ENCODE peak calls at places on chromosomes 3 and 15, in six cellular contexts. One of them, this sample, is unnamed. For H3K9me3 and H3K4me1, the result is how much of the 10 kb centered on the place peaks cover.

GRCh38 chr3:128455116-128455515 is 11.6 kb downstream of the DNAJB8 start:
- DNase-seq in pancreas: no peak
- DNase-seq in Peyer's patch: no peak
- DNase-seq in left ventricle myocardium inferior: no peak
- DNase-seq in uterus: no peak
- DNase-seq in cardiac muscle cell: no peak
- DNase-seq in this sample: no peak

GRCh38 chr3:80769683-80770082 is 991.8 kb downstream of the GBE1 start:
- DNase-seq in pancreas: peak
- DNase-seq in Peyer's patch: no peak
- DNase-seq in left ventricle myocardium inferior: no peak
- DNase-seq in uterus: no peak
- DNase-seq in cardiac muscle cell: no peak
- DNase-seq in this sample: no peak

GRCh38 chr15:51281368-51281967 is 56.9 kb downstream of the CYP19A1 start:
- DNase-seq in pancreas: peak
- DNase-seq in Peyer's patch: no peak
- DNase-seq in left ventricle myocardium inferior: peak
- DNase-seq in uterus: no peak
- DNase-seq in cardiac muscle cell: peak
- DNase-seq in this sample: no peak

GRCh38 chr15:92811514-92811913 is 88.6 kb upstream of the CHD2 start:
- DNase-seq in pancreas: no peak
- DNase-seq in Peyer's patch: no peak
- DNase-seq in left ventricle myocardium inferior: no peak
- DNase-seq in uterus: peak
- DNase-seq in cardiac muscle cell: no peak
- DNase-seq in this sample: no peak

GRCh38 chr3:53254810-53255359 is 937 bp downstream of the TKT start:
- DNase-seq in pancreas: peak
- DNase-seq in Peyer's patch: peak
- DNase-seq in left ventricle myocardium inferior: peak
- DNase-seq in uterus: peak
- DNase-seq in cardiac muscle cell: peak
- DNase-seq in this sample: peak

GRCh38 chr3:68631810-68632545 is 300.4 kb downstream of the TAFA4 start:
- DNase-seq in pancreas: no peak
- DNase-seq in Peyer's patch: no peak
- DNase-seq in left ventricle myocardium inferior: no peak
- DNase-seq in uterus: no peak
- DNase-seq in cardiac muscle cell: no peak
- DNase-seq in this sample: no peak

GRCh38 chr15:44726568-44727461 is 9.5 kb upstream of the TRIM69 start:
- DNase-seq in pancreas: no peak
- DNase-seq in Peyer's patch: peak
- DNase-seq in left ventricle myocardium inferior: no peak
- DNase-seq in uterus: peak
- DNase-seq in cardiac muscle cell: no peak
- DNase-seq in this sample: peak

GRCh38 chr3:99686955-99687612 is 48.7 kb downstream of the COL8A1 start:
- DNase-seq in pancreas: no peak
- DNase-seq in Peyer's patch: no peak
- DNase-seq in left ventricle myocardium inferior: peak
- DNase-seq in uterus: peak
- DNase-seq in cardiac muscle cell: peak
- DNase-seq in this sample: no peak

GRCh38 chr3:157405457-157405856 is 31.2 kb upstream of the PTX3 start:
- DNase-seq in pancreas: no peak
- DNase-seq in Peyer's patch: no peak
- DNase-seq in left ventricle myocardium inferior: no peak
- DNase-seq in uterus: no peak
- DNase-seq in cardiac muscle cell: no peak
- DNase-seq in this sample: no peak

GRCh38 chr3:130609166-130609574 is 92.2 kb downstream of the COL6A6 start:
- DNase-seq in pancreas: no peak
- DNase-seq in Peyer's patch: no peak
- DNase-seq in left ventricle myocardium inferior: peak
- DNase-seq in uterus: peak
- DNase-seq in cardiac muscle cell: no peak
- DNase-seq in this sample: no peak

GRCh38 chr15:93182806-93183205 is 93.8 kb upstream of the RGMA start:
- DNase-seq in pancreas: no peak
- DNase-seq in Peyer's patch: no peak
- DNase-seq in left ventricle myocardium inferior: no peak
- DNase-seq in uterus: no peak
- DNase-seq in cardiac muscle cell: no peak
- DNase-seq in this sample: no peak

GRCh38 chr15:59662260-59662659 is 4.9 kb upstream of the GTF2A2 start:
- DNase-seq in pancreas: no peak
- DNase-seq in Peyer's patch: no peak
- DNase-seq in left ventricle myocardium inferior: no peak
- DNase-seq in uterus: no peak
- DNase-seq in cardiac muscle cell: no peak
- DNase-seq in this sample: no peak

GRCh38 chr3:138625707-138626365 is 17.3 kb downstream of the FAIM start:
- DNase-seq in pancreas: no peak
- DNase-seq in Peyer's patch: no peak
- DNase-seq in left ventricle myocardium inferior: no peak
- DNase-seq in uterus: no peak
- DNase-seq in cardiac muscle cell: no peak
- DNase-seq in this sample: no peak

GRCh38 chr3:12479919-12480425 is 4.3 kb upstream of the TSEN2 start:
- DNase-seq in pancreas: no peak
- DNase-seq in Peyer's patch: no peak
- DNase-seq in left ventricle myocardium inferior: peak
- DNase-seq in uterus: peak
- DNase-seq in cardiac muscle cell: peak
- DNase-seq in this sample: no peak

GRCh38 chr15:44489464-44489863 is 47.5 kb upstream of the EIF3J start:
- DNase-seq in pancreas: no peak
- DNase-seq in Peyer's patch: no peak
- DNase-seq in left ventricle myocardium inferior: no peak
- DNase-seq in uterus: no peak
- DNase-seq in cardiac muscle cell: no peak
- DNase-seq in this sample: no peak

GRCh38 chr3:150076443-150076842 is 105.7 kb upstream of the PFN2 start:
- DNase-seq in pancreas: no peak
- DNase-seq in Peyer's patch: no peak
- DNase-seq in left ventricle myocardium inferior: no peak
- DNase-seq in uterus: no peak
- DNase-seq in cardiac muscle cell: no peak
- DNase-seq in this sample: no peak

GRCh38 chr3:70471464-70472342 is 159.3 kb upstream of the MDFIC2 start:
- DNase-seq in pancreas: no peak
- DNase-seq in Peyer's patch: no peak
- DNase-seq in left ventricle myocardium inferior: no peak
- DNase-seq in uterus: no peak
- DNase-seq in cardiac muscle cell: no peak
- DNase-seq in this sample: no peak

GRCh38 chr15:77907824-77908751 is 169.4 kb downstream of the TBC1D2B start:
- DNase-seq in pancreas: peak
- DNase-seq in Peyer's patch: peak
- DNase-seq in left ventricle myocardium inferior: no peak
- DNase-seq in uterus: no peak
- DNase-seq in cardiac muscle cell: peak
- DNase-seq in this sample: peak

GRCh38 chr3:159844383-159844730 is 144.3 kb upstream of the IL12A start:
- DNase-seq in pancreas: no peak
- DNase-seq in Peyer's patch: no peak
- DNase-seq in left ventricle myocardium inferior: no peak
- DNase-seq in uterus: no peak
- DNase-seq in cardiac muscle cell: no peak
- DNase-seq in this sample: no peak

GRCh38 chr15:45458746-45459403 is 63.7 kb downstream of the SLC30A4 start:
- DNase-seq in pancreas: no peak
- DNase-seq in Peyer's patch: peak
- DNase-seq in left ventricle myocardium inferior: peak
- DNase-seq in uterus: peak
- DNase-seq in cardiac muscle cell: peak
- DNase-seq in this sample: peak

GRCh38 chr15:80031841-80032240 is 27.6 kb upstream of the ZFAND6 start:
- DNase-seq in pancreas: no peak
- DNase-seq in Peyer's patch: no peak
- DNase-seq in left ventricle myocardium inferior: peak
- DNase-seq in uterus: no peak
- DNase-seq in cardiac muscle cell: no peak
- DNase-seq in this sample: no peak

DNA sequence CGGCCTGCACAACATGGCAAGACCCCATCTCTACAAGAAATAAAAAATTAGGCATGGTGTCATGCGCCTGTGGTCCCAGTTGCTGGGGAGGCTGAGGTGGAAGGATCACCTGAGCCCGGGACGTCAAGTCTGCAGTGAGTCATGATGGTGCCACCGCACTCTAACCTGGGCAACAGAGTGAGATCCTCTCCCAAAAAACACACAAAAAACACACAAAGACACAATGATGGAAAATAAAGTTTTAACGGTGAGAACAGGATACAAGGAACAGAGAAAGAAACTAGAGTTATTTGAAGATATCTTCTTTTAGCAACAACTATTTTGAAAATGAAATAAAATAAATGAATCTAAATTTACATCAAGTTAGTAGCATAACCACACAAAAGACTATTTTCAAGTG is 12.0 kb downstream of the CLASP2 start:
- DNase-seq in pancreas: no peak
- DNase-seq in Peyer's patch: no peak
- DNase-seq in left ventricle myocardium inferior: no peak
- DNase-seq in uterus: no peak
- DNase-seq in cardiac muscle cell: no peak
- DNase-seq in this sample: no peak
- H3K9me3 ChIP-seq in pancreas: under half
- H3K9me3 ChIP-seq in Peyer's patch: under half
- H3K9me3 ChIP-seq in left ventricle myocardium inferior: under half
- H3K9me3 ChIP-seq in uterus: under half
- H3K9me3 ChIP-seq in cardiac muscle cell: under half
- H3K9me3 ChIP-seq in this sample: under half

DNA sequence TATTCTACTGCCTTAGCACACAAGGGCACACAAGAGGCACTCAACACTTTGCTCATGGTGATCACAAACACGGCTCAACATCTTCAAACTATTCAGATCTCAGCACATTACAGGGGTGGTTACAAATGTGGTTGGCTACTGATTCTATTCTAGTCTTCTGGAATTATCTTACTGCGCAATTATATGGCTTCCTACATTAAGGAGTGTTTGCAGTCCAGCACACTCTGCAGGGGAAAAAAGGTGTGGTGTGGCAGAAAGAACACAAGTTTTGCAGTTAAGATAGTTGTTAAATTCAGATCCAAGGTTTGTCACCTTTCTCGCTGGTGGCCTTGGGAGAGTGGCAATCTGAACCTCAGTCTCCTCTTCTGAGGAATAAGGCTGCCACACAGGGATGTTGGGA is 31.9 kb downstream of the IGF2BP2 start:
- DNase-seq in pancreas: no peak
- DNase-seq in Peyer's patch: no peak
- DNase-seq in left ventricle myocardium inferior: no peak
- DNase-seq in uterus: no peak
- DNase-seq in cardiac muscle cell: no peak
- DNase-seq in this sample: no peak
- H3K4me1 ChIP-seq in pancreas: under half
- H3K4me1 ChIP-seq in Peyer's patch: under half
- H3K4me1 ChIP-seq in left ventricle myocardium inferior: under half
- H3K4me1 ChIP-seq in uterus: under half
- H3K4me1 ChIP-seq in cardiac muscle cell: under half
- H3K4me1 ChIP-seq in this sample: under half

DNA sequence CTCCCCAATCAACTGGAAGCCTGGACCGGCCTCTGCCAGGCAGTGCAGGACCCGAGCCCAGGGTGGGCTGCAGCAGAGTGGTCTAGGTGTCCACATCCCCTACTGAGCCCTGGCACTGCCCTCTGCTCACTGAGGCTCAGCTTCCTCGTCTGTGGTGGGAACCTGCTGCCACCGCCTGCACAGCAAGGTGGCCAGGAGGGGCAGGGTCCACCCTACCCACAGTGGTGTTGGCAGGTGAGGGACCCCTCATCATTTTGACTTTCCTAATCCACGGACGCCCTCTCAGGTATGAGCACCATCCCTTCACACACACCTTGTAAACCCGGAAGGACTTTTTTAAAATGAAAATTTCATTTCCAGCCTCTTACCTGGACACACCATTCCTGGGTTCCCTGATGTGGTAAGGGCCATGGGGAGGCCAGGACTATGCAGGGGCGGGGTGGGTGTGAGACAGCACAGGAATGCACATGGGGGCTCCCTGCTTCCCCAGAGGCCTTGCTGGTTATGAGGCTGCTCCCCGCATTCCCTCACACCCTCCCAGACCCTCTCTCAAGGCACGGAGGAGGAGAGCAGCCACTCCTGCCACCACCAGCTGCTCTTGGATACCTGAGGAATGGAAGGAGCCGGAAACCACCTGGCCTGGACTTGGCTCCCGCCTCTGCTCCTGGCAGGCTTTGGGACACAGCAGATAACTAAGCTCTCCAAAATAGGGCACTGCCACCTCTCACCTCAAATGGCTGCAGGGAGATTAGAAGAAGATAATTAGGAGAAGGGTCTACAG is 185.9 kb upstream of the TPM1 start:
- DNase-seq in pancreas: no peak
- DNase-seq in Peyer's patch: no peak
- DNase-seq in left ventricle myocardium inferior: no peak
- DNase-seq in uterus: no peak
- DNase-seq in cardiac muscle cell: no peak
- DNase-seq in this sample: no peak
- H3K27ac ChIP-seq in pancreas: no peak
- H3K27ac ChIP-seq in Peyer's patch: no peak
- H3K27ac ChIP-seq in left ventricle myocardium inferior: no peak
- H3K27ac ChIP-seq in uterus: no peak
- H3K27ac ChIP-seq in cardiac muscle cell: no peak
- H3K27ac ChIP-seq in this sample: no peak

GRCh38 chr15:99683000-99683670 is 50.1 kb downstream of the LYSMD4 start:
- DNase-seq in pancreas: no peak
- DNase-seq in Peyer's patch: no peak
- DNase-seq in left ventricle myocardium inferior: no peak
- DNase-seq in uterus: no peak
- DNase-seq in cardiac muscle cell: no peak
- DNase-seq in this sample: no peak

GRCh38 chr15:99682455-99682854 is 50.8 kb downstream of the LYSMD4 start:
- DNase-seq in pancreas: no peak
- DNase-seq in Peyer's patch: no peak
- DNase-seq in left ventricle myocardium inferior: no peak
- DNase-seq in uterus: no peak
- DNase-seq in cardiac muscle cell: no peak
- DNase-seq in this sample: no peak

DNA sequence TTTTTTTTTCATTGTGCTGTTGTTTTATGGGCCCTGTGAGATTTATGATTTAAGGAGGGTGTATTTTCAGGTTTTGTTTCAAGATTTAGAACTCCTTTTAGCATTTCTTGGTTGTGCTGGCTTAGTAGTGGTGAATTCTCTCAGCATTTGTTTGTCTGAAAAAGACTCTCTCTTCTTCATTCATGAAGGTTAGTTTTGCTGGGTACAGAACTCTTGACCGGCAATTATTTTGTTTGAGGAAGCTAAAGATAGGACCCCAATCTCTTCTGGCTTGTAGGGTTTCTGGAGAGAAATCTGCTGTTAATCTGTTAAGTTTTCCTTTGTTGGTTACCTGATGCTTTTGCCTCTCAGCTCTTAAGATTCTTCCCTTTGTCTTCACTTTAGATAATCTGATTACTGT is 46.9 kb downstream of the LYSMD4 start:
- DNase-seq in pancreas: no peak
- DNase-seq in Peyer's patch: no peak
- DNase-seq in left ventricle myocardium inferior: no peak
- DNase-seq in uterus: no peak
- DNase-seq in cardiac muscle cell: no peak
- DNase-seq in this sample: no peak
- H3K9me3 ChIP-seq in pancreas: under half
- H3K9me3 ChIP-seq in Peyer's patch: under half
- H3K9me3 ChIP-seq in left ventricle myocardium inferior: under half
- H3K9me3 ChIP-seq in uterus: under half
- H3K9me3 ChIP-seq in cardiac muscle cell: under half
- H3K9me3 ChIP-seq in this sample: under half